ENCODE peak calls at places on chromosomes 4 and X, in eight cellular contexts. One of them, this sample, is unnamed. For H3K4me1, the result is how much of the 10 kb centered on the place peaks cover.

GRCh38 chr4:88646528-88647280 is 50.9 kb downstream of the NAP1L5 start:
- DNase-seq in trophoblast cell: peak
- DNase-seq in neural progenitor cell: no peak
- DNase-seq in right cardiac atrium: no peak
- DNase-seq in fibroblast of lung: no peak
- DNase-seq in heart right ventricle: no peak
- DNase-seq in Karpas-422: no peak
- DNase-seq in small intestine: no peak
- DNase-seq in this sample: no peak

GRCh38 chrX:41971346-41971745 is 48.0 kb upstream of the CASK start:
- DNase-seq in trophoblast cell: no peak
- DNase-seq in neural progenitor cell: no peak
- DNase-seq in right cardiac atrium: no peak
- DNase-seq in fibroblast of lung: no peak
- DNase-seq in heart right ventricle: no peak
- DNase-seq in Karpas-422: no peak
- DNase-seq in small intestine: no peak
- DNase-seq in this sample: no peak

GRCh38 chr4:106056914-106057313 is 161.6 kb downstream of the NPNT start:
- DNase-seq in trophoblast cell: no peak
- DNase-seq in neural progenitor cell: peak
- DNase-seq in right cardiac atrium: no peak
- DNase-seq in fibroblast of lung: no peak
- DNase-seq in heart right ventricle: no peak
- DNase-seq in Karpas-422: no peak
- DNase-seq in small intestine: no peak
- DNase-seq in this sample: no peak

GRCh38 chr4:152684007-152684406 is 4.2 kb upstream of the TMEM154 start:
- DNase-seq in trophoblast cell: no peak
- DNase-seq in neural progenitor cell: no peak
- DNase-seq in right cardiac atrium: no peak
- DNase-seq in fibroblast of lung: no peak
- DNase-seq in heart right ventricle: peak
- DNase-seq in Karpas-422: no peak
- DNase-seq in small intestine: no peak
- DNase-seq in this sample: no peak

GRCh38 chr4:8911311-8912088 is 39.9 kb upstream of the HMX1 start:
- DNase-seq in trophoblast cell: no peak
- DNase-seq in neural progenitor cell: no peak
- DNase-seq in right cardiac atrium: no peak
- DNase-seq in fibroblast of lung: no peak
- DNase-seq in heart right ventricle: no peak
- DNase-seq in Karpas-422: no peak
- DNase-seq in small intestine: no peak
- DNase-seq in this sample: peak

GRCh38 chr4:165874799-165875371 is 1.8 kb downstream of the TLL1 start:
- DNase-seq in trophoblast cell: peak
- DNase-seq in neural progenitor cell: peak
- DNase-seq in right cardiac atrium: peak
- DNase-seq in fibroblast of lung: no peak
- DNase-seq in heart right ventricle: peak
- DNase-seq in Karpas-422: no peak
- DNase-seq in small intestine: peak
- DNase-seq in this sample: peak

GRCh38 chrX:85026170-85026569 is 22.5 kb downstream of the APOOL start:
- DNase-seq in trophoblast cell: no peak
- DNase-seq in neural progenitor cell: no peak
- DNase-seq in right cardiac atrium: no peak
- DNase-seq in fibroblast of lung: no peak
- DNase-seq in heart right ventricle: no peak
- DNase-seq in Karpas-422: no peak
- DNase-seq in small intestine: no peak
- DNase-seq in this sample: no peak

GRCh38 chrX:120562569-120562926 is 1.8 kb upstream of the CUL4B start:
- DNase-seq in trophoblast cell: no peak
- DNase-seq in neural progenitor cell: no peak
- DNase-seq in right cardiac atrium: no peak
- DNase-seq in fibroblast of lung: no peak
- DNase-seq in heart right ventricle: no peak
- DNase-seq in Karpas-422: no peak
- DNase-seq in small intestine: no peak
- DNase-seq in this sample: no peak

GRCh38 chr4:75662626-75663025 is 10.6 kb downstream of the G3BP2 start:
- DNase-seq in trophoblast cell: no peak
- DNase-seq in neural progenitor cell: no peak
- DNase-seq in right cardiac atrium: no peak
- DNase-seq in fibroblast of lung: peak
- DNase-seq in heart right ventricle: no peak
- DNase-seq in Karpas-422: no peak
- DNase-seq in small intestine: no peak
- DNase-seq in this sample: no peak

GRCh38 chr4:103721251-103721650 is 1.5 kb upstream of the TACR3 start:
- DNase-seq in trophoblast cell: peak
- DNase-seq in neural progenitor cell: no peak
- DNase-seq in right cardiac atrium: no peak
- DNase-seq in fibroblast of lung: no peak
- DNase-seq in heart right ventricle: no peak
- DNase-seq in Karpas-422: no peak
- DNase-seq in small intestine: no peak
- DNase-seq in this sample: no peak

GRCh38 chr4:166091914-166092510 is 219.0 kb downstream of the TLL1 start:
- DNase-seq in trophoblast cell: no peak
- DNase-seq in neural progenitor cell: peak
- DNase-seq in right cardiac atrium: no peak
- DNase-seq in fibroblast of lung: peak
- DNase-seq in heart right ventricle: no peak
- DNase-seq in Karpas-422: peak
- DNase-seq in small intestine: peak
- DNase-seq in this sample: no peak

GRCh38 chrX:105553118-105553517 is 269.2 kb upstream of the NRK start:
- DNase-seq in trophoblast cell: no peak
- DNase-seq in neural progenitor cell: no peak
- DNase-seq in right cardiac atrium: no peak
- DNase-seq in fibroblast of lung: no peak
- DNase-seq in heart right ventricle: no peak
- DNase-seq in Karpas-422: no peak
- DNase-seq in small intestine: no peak
- DNase-seq in this sample: no peak

GRCh38 chr4:182724414-182724813 is 192.8 kb downstream of the DCTD start:
- DNase-seq in trophoblast cell: no peak
- DNase-seq in neural progenitor cell: no peak
- DNase-seq in right cardiac atrium: no peak
- DNase-seq in fibroblast of lung: peak
- DNase-seq in heart right ventricle: no peak
- DNase-seq in Karpas-422: no peak
- DNase-seq in small intestine: no peak
- DNase-seq in this sample: no peak

GRCh38 chr4:22238742-22239141 is 277.1 kb downstream of the ADGRA3 start:
- DNase-seq in trophoblast cell: no peak
- DNase-seq in neural progenitor cell: peak
- DNase-seq in right cardiac atrium: no peak
- DNase-seq in fibroblast of lung: no peak
- DNase-seq in heart right ventricle: no peak
- DNase-seq in Karpas-422: no peak
- DNase-seq in small intestine: peak
- DNase-seq in this sample: no peak

GRCh38 chrX:153631346-153631745 is 15.7 kb upstream of the DUSP9 start:
- DNase-seq in trophoblast cell: no peak
- DNase-seq in neural progenitor cell: no peak
- DNase-seq in right cardiac atrium: no peak
- DNase-seq in fibroblast of lung: no peak
- DNase-seq in heart right ventricle: no peak
- DNase-seq in Karpas-422: no peak
- DNase-seq in small intestine: no peak
- DNase-seq in this sample: no peak

GRCh38 chr4:169136796-169137554 is 126.9 kb upstream of the CBR4 start:
- DNase-seq in trophoblast cell: no peak
- DNase-seq in neural progenitor cell: no peak
- DNase-seq in right cardiac atrium: no peak
- DNase-seq in fibroblast of lung: no peak
- DNase-seq in heart right ventricle: no peak
- DNase-seq in Karpas-422: no peak
- DNase-seq in small intestine: peak
- DNase-seq in this sample: no peak

GRCh38 chr4:44146516-44146915 is 302.1 kb downstream of the KCTD8 start:
- DNase-seq in trophoblast cell: no peak
- DNase-seq in neural progenitor cell: no peak
- DNase-seq in right cardiac atrium: no peak
- DNase-seq in fibroblast of lung: no peak
- DNase-seq in heart right ventricle: no peak
- DNase-seq in Karpas-422: no peak
- DNase-seq in small intestine: no peak
- DNase-seq in this sample: no peak

GRCh38 chr4:87541956-87542709 is 13.0 kb upstream of the SPARCL1 start:
- DNase-seq in trophoblast cell: no peak
- DNase-seq in neural progenitor cell: no peak
- DNase-seq in right cardiac atrium: peak
- DNase-seq in fibroblast of lung: no peak
- DNase-seq in heart right ventricle: no peak
- DNase-seq in Karpas-422: no peak
- DNase-seq in small intestine: no peak
- DNase-seq in this sample: no peak

GRCh38 chr4:87541521-87541920 is 12.3 kb upstream of the SPARCL1 start:
- DNase-seq in trophoblast cell: no peak
- DNase-seq in neural progenitor cell: no peak
- DNase-seq in right cardiac atrium: no peak
- DNase-seq in fibroblast of lung: no peak
- DNase-seq in heart right ventricle: no peak
- DNase-seq in Karpas-422: no peak
- DNase-seq in small intestine: no peak
- DNase-seq in this sample: no peak

GRCh38 chr4:87542734-87543312 is 13.6 kb upstream of the SPARCL1 start:
- DNase-seq in trophoblast cell: no peak
- DNase-seq in neural progenitor cell: no peak
- DNase-seq in right cardiac atrium: no peak
- DNase-seq in fibroblast of lung: no peak
- DNase-seq in heart right ventricle: no peak
- DNase-seq in Karpas-422: no peak
- DNase-seq in small intestine: no peak
- DNase-seq in this sample: no peak

GRCh38 chr4:87543835-87544461 is 14.8 kb upstream of the SPARCL1 start:
- DNase-seq in trophoblast cell: no peak
- DNase-seq in neural progenitor cell: peak
- DNase-seq in right cardiac atrium: no peak
- DNase-seq in fibroblast of lung: peak
- DNase-seq in heart right ventricle: no peak
- DNase-seq in Karpas-422: peak
- DNase-seq in small intestine: peak
- DNase-seq in this sample: no peak

GRCh38 chr4:87540176-87541058 is 11.2 kb upstream of the SPARCL1 start:
- DNase-seq in trophoblast cell: no peak
- DNase-seq in neural progenitor cell: no peak
- DNase-seq in right cardiac atrium: no peak
- DNase-seq in fibroblast of lung: peak
- DNase-seq in heart right ventricle: no peak
- DNase-seq in Karpas-422: no peak
- DNase-seq in small intestine: no peak
- DNase-seq in this sample: no peak
- H3K27ac ChIP-seq in trophoblast cell: no peak
- H3K27ac ChIP-seq in neural progenitor cell: no peak
- H3K27ac ChIP-seq in right cardiac atrium: peak
- H3K27ac ChIP-seq in fibroblast of lung: no peak
- H3K27ac ChIP-seq in heart right ventricle: peak
- H3K27ac ChIP-seq in Karpas-422: no peak
- H3K27ac ChIP-seq in small intestine: peak
- H3K27ac ChIP-seq in this sample: peak

GRCh38 chr4:42397256-42397634 is at the start of gene SHISA3:
- DNase-seq in trophoblast cell: no peak
- DNase-seq in neural progenitor cell: peak
- DNase-seq in right cardiac atrium: peak
- DNase-seq in fibroblast of lung: peak
- DNase-seq in heart right ventricle: peak
- DNase-seq in Karpas-422: no peak
- DNase-seq in small intestine: peak
- DNase-seq in this sample: no peak
- H3K4me3 ChIP-seq in trophoblast cell: peak
- H3K4me3 ChIP-seq in neural progenitor cell: peak
- H3K4me3 ChIP-seq in right cardiac atrium: peak
- H3K4me3 ChIP-seq in fibroblast of lung: peak
- H3K4me3 ChIP-seq in heart right ventricle: peak
- H3K4me3 ChIP-seq in Karpas-422: no peak
- H3K4me3 ChIP-seq in small intestine: peak
- H3K4me3 ChIP-seq in this sample: peak

GRCh38 chr4:4320528-4320927 is 30.5 kb downstream of the ZBTB49 start:
- DNase-seq in trophoblast cell: no peak
- DNase-seq in neural progenitor cell: no peak
- DNase-seq in right cardiac atrium: no peak
- DNase-seq in fibroblast of lung: no peak
- DNase-seq in heart right ventricle: no peak
- DNase-seq in Karpas-422: no peak
- DNase-seq in small intestine: no peak
- DNase-seq in this sample: no peak
- H3K4me1 ChIP-seq in trophoblast cell: under half
- H3K4me1 ChIP-seq in neural progenitor cell: under half
- H3K4me1 ChIP-seq in right cardiac atrium: under half
- H3K4me1 ChIP-seq in fibroblast of lung: under half
- H3K4me1 ChIP-seq in heart right ventricle: under half
- H3K4me1 ChIP-seq in Karpas-422: under half
- H3K4me1 ChIP-seq in small intestine: under half
- H3K4me1 ChIP-seq in this sample: under half

GRCh38 chrX:96407981-96408380 is 276.7 kb upstream of the DIAPH2 start:
- DNase-seq in trophoblast cell: no peak
- DNase-seq in neural progenitor cell: no peak
- DNase-seq in right cardiac atrium: no peak
- DNase-seq in fibroblast of lung: no peak
- DNase-seq in heart right ventricle: no peak
- DNase-seq in Karpas-422: no peak
- DNase-seq in small intestine: no peak
- DNase-seq in this sample: no peak

GRCh38 chrX:96405842-96406241 is 278.8 kb upstream of the DIAPH2 start:
- DNase-seq in trophoblast cell: no peak
- DNase-seq in neural progenitor cell: no peak
- DNase-seq in right cardiac atrium: no peak
- DNase-seq in fibroblast of lung: no peak
- DNase-seq in heart right ventricle: no peak
- DNase-seq in Karpas-422: no peak
- DNase-seq in small intestine: no peak
- DNase-seq in this sample: no peak

GRCh38 chrX:96407043-96407442 is 277.6 kb upstream of the DIAPH2 start:
- DNase-seq in trophoblast cell: peak
- DNase-seq in neural progenitor cell: peak
- DNase-seq in right cardiac atrium: peak
- DNase-seq in fibroblast of lung: peak
- DNase-seq in heart right ventricle: peak
- DNase-seq in Karpas-422: no peak
- DNase-seq in small intestine: peak
- DNase-seq in this sample: no peak

GRCh38 chrX:96410927-96411326 is 273.7 kb upstream of the DIAPH2 start:
- DNase-seq in trophoblast cell: no peak
- DNase-seq in neural progenitor cell: no peak
- DNase-seq in right cardiac atrium: no peak
- DNase-seq in fibroblast of lung: no peak
- DNase-seq in heart right ventricle: no peak
- DNase-seq in Karpas-422: no peak
- DNase-seq in small intestine: no peak
- DNase-seq in this sample: no peak

DNA sequence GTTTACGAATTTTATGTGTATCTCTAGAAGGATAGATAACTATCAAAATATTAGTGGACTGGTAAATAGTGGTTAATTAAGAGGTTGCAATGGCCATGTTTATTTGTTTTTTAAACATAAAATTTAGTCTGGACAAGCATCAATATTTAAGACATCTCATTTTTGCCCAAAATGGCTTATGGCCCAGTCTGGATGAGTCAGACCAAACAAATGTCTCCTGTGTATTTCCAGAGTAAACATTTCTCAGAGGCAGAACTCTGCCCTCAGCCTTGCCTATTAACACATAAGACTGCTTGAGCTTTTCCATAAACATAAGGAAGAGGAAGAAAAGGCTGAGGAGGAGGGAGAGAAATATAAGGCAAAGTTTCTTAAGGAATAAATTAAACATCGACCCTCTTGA is 277.1 kb upstream of the DIAPH2 start:
- DNase-seq in trophoblast cell: no peak
- DNase-seq in neural progenitor cell: no peak
- DNase-seq in right cardiac atrium: no peak
- DNase-seq in fibroblast of lung: peak
- DNase-seq in heart right ventricle: no peak
- DNase-seq in Karpas-422: no peak
- DNase-seq in small intestine: peak
- DNase-seq in this sample: no peak
- H3K27ac ChIP-seq in trophoblast cell: peak
- H3K27ac ChIP-seq in neural progenitor cell: no peak
- H3K27ac ChIP-seq in right cardiac atrium: no peak
- H3K27ac ChIP-seq in fibroblast of lung: no peak
- H3K27ac ChIP-seq in heart right ventricle: no peak
- H3K27ac ChIP-seq in Karpas-422: no peak
- H3K27ac ChIP-seq in small intestine: no peak
- H3K27ac ChIP-seq in this sample: no peak